ENCODE peak calls at places on chromosomes 12 and 14, in seven cellular contexts. E, S, H, A, I, D and Y are unnamed samples.

GRCh38 chr12:30458453-30458852 is 237.2 kb downstream of the IPO8 start:
- DNase-seq in E (no peak), S (no peak), H (no peak), A (no peak), I (no peak), D (no peak), Y (no peak)

GRCh38 chr12:96985515-96986362 is 78.7 kb downstream of the NEDD1 start:
- DNase-seq in E (peak), S (no peak), H (no peak), A (no peak), I (no peak), D (no peak), Y (peak)

GRCh38 chr12:45439039-45439438 is 223.1 kb downstream of the ANO6 start:
- DNase-seq in E (no peak), S (no peak), H (peak), A (no peak), I (no peak), D (no peak), Y (no peak)

GRCh38 chr12:117583677-117584076 is 222.3 kb upstream of the NOS1 start:
- DNase-seq in E (no peak), S (no peak), H (no peak), A (no peak), I (no peak), D (no peak), Y (no peak)

GRCh38 chr14:60642270-60642789 is 6.9 kb downstream of the SIX1 start:
- DNase-seq in E (no peak), S (no peak), H (no peak), A (no peak), I (no peak), D (no peak), Y (no peak)

GRCh38 chr12:70648831-70649230 is 11.6 kb upstream of the PTPRB start:
- DNase-seq in E (no peak), S (no peak), H (peak), A (no peak), I (no peak), D (no peak), Y (no peak)

GRCh38 chr12:122932207-122932606 is 34.1 kb downstream of the ABCB9 start:
- DNase-seq in E (no peak), S (no peak), H (no peak), A (no peak), I (no peak), D (no peak), Y (no peak)

GRCh38 chr14:103679351-103679750 is 35.9 kb downstream of the XRCC3 start:
- DNase-seq in E (peak), S (no peak), H (no peak), A (peak), I (no peak), D (no peak), Y (peak)

GRCh38 chr14:63727736-63728728 is at the start of gene SGPP1:
- DNase-seq in E (peak), S (peak), H (peak), A (peak), I (peak), D (no peak), Y (peak)

GRCh38 chr14:50060871-50061663 is 55.3 kb downstream of the VCPKMT start:
- DNase-seq in E (no peak), S (peak), H (peak), A (peak), I (peak), D (peak), Y (no peak)

GRCh38 chr12:100859063-100859627 is 64.6 kb downstream of the ANO4 start:
- DNase-seq in E (no peak), S (no peak), H (no peak), A (no peak), I (no peak), D (no peak), Y (no peak)

GRCh38 chr12:64825143-64826011 is 930 bp downstream of the TBC1D30 start:
- DNase-seq in E (peak), S (no peak), H (no peak), A (no peak), I (no peak), D (no peak), Y (no peak)

GRCh38 chr12:87157791-87158190 is 871.4 kb downstream of the C12orf50 start:
- DNase-seq in E (no peak), S (no peak), H (peak), A (no peak), I (peak), D (no peak), Y (no peak)

GRCh38 chr12:22588817-22589216 is 36.2 kb upstream of the ETNK1 start:
- DNase-seq in E (no peak), S (no peak), H (no peak), A (no peak), I (no peak), D (no peak), Y (no peak)

GRCh38 chr12:32559434-32559833 is 119.7 kb upstream of the DNM1L start:
- DNase-seq in E (no peak), S (no peak), H (peak), A (no peak), I (no peak), D (no peak), Y (no peak)

GRCh38 chr12:90065301-90065801 is 356.7 kb upstream of the ATP2B1 start:
- DNase-seq in E (no peak), S (no peak), H (no peak), A (no peak), I (no peak), D (no peak), Y (no peak)

GRCh38 chr14:99605299-99605961 is 1.4 kb upstream of the CCDC85C start:
- DNase-seq in E (peak), S (no peak), H (peak), A (peak), I (no peak), D (no peak), Y (peak)

GRCh38 chr12:116537149-116537904 is 21.9 kb upstream of the MAP1LC3B2 start:
- DNase-seq in E (no peak), S (no peak), H (no peak), A (no peak), I (no peak), D (no peak), Y (peak)

GRCh38 chr12:22377731-22378496 is 43.4 kb upstream of the ST8SIA1 start:
- DNase-seq in E (no peak), S (no peak), H (no peak), A (no peak), I (no peak), D (no peak), Y (no peak)

GRCh38 chr12:27468241-27468640 is 21.7 kb downstream of the SMCO2 start:
- DNase-seq in E (no peak), S (no peak), H (no peak), A (no peak), I (no peak), D (no peak), Y (no peak)

GRCh38 chr12:54936736-54937135 is 47.8 kb downstream of the TESPA1 start:
- DNase-seq in E (no peak), S (no peak), H (no peak), A (no peak), I (no peak), D (no peak), Y (no peak)

GRCh38 chr12:105192624-105193225 is 43.2 kb downstream of the APPL2 start:
- DNase-seq in E (no peak), S (no peak), H (no peak), A (no peak), I (no peak), D (no peak), Y (no peak)

GRCh38 chr12:124869011-124869665 is 5.5 kb upstream of the SCARB1 start:
- DNase-seq in E (no peak), S (no peak), H (no peak), A (peak), I (no peak), D (peak), Y (peak)

GRCh38 chr12:58616618-58617017 is 303.7 kb downstream of the LRIG3 start:
- DNase-seq in E (no peak), S (no peak), H (no peak), A (no peak), I (no peak), D (no peak), Y (no peak)

GRCh38 chr12:2429032-2429431 is 365.7 kb upstream of the FKBP4 start:
- DNase-seq in E (no peak), S (no peak), H (no peak), A (no peak), I (no peak), D (no peak), Y (no peak)

GRCh38 chr12:2353281-2353680 is 300.5 kb downstream of the CACNA1C start:
- DNase-seq in E (no peak), S (no peak), H (no peak), A (no peak), I (no peak), D (no peak), Y (no peak)

GRCh38 chr12:49059385-49060232 is 985 bp downstream of the KMT2D start:
- DNase-seq in E (no peak), S (no peak), H (no peak), A (no peak), I (no peak), D (no peak), Y (peak)

GRCh38 chr14:75098682-75099081 is 28.2 kb downstream of the NEK9 start:
- DNase-seq in E (no peak), S (no peak), H (no peak), A (no peak), I (no peak), D (no peak), Y (no peak)